ENCODE peak calls at places on chromosomes 1 and 21, in six cellular contexts. T is neuronal stem cell, K is H1, V is H9, I is IMR-90, E is mesenchymal stem cell. J is an unnamed sample.

GRCh38 chr1:41754540-41754939 is 164.2 kb downstream of the HIVEP3 start:
- DNase-seq in T (no peak), K (no peak), V (no peak), I (no peak), E (no peak), J (no peak)

GRCh38 chr1:215863796-215864195 is 296.7 kb downstream of the KCTD3 start:
- DNase-seq in T (no peak), K (no peak), V (no peak), I (no peak), E (no peak), J (no peak)

GRCh38 chr1:87402192-87403046 is 73.7 kb downstream of the LMO4 start:
- DNase-seq in T (no peak), K (no peak), V (no peak), I (peak; percentile 81), E (no peak), J (no peak)

GRCh38 chr1:39268112-39268581 is 63.7 kb downstream of the MACF1 start:
- DNase-seq in T (peak; percentile 27), K (no peak), V (peak; percentile 41), I (peak; percentile 90), E (peak; percentile 93), J (peak; percentile 41)

GRCh38 chr1:64323054-64323453 is 119.6 kb downstream of the UBE2U start:
- DNase-seq in T (no peak), K (no peak), V (no peak), I (no peak), E (no peak), J (no peak)

GRCh38 chr1:27979151-27979858 is 19.5 kb downstream of the XKR8 start:
- DNase-seq in T (no peak), K (no peak), V (no peak), I (peak; percentile 81), E (peak; percentile 76), J (no peak)

GRCh38 chr1:230105754-230106625 is 39.0 kb downstream of the GALNT2 start:
- DNase-seq in T (no peak), K (no peak), V (no peak), I (peak; percentile 85), E (peak; percentile 80), J (peak; percentile 94)

GRCh38 chr1:30928171-30928570 is 19.6 kb upstream of the SDC3 start:
- DNase-seq in T (no peak), K (no peak), V (no peak), I (no peak), E (no peak), J (no peak)

GRCh38 chr1:11654571-11655262 is at the start of gene FBXO44:
- DNase-seq in T (peak; percentile 54), K (peak; percentile 90), V (peak; percentile 91), I (no peak), E (peak; percentile 23), J (no peak)

GRCh38 chr1:228305721-228306152 is 97.9 kb downstream of the OBSCN start:
- DNase-seq in T (no peak), K (no peak), V (peak; percentile 14), I (no peak), E (no peak), J (no peak)

GRCh38 chr1:99755664-99756063 is 10.8 kb downstream of the FRRS1 start:
- DNase-seq in T (no peak), K (no peak), V (no peak), I (no peak), E (no peak), J (no peak)

GRCh38 chr1:241749924-241750695 is 97.9 kb upstream of the EXO1 start:
- DNase-seq in T (no peak), K (no peak), V (no peak), I (no peak), E (no peak), J (peak; percentile 66)

GRCh38 chr1:201468844-201469644 is at the start of gene PHLDA3:
- DNase-seq in T (peak; percentile 80), K (peak; percentile 82), V (peak; percentile 92), I (peak; percentile 93), E (peak; percentile 94), J (peak; percentile 85)

GRCh38 chr1:83706354-83706938 is 292.5 kb downstream of the TTLL7 start:
- DNase-seq in T (no peak), K (no peak), V (no peak), I (no peak), E (no peak), J (no peak)

GRCh38 chr1:212951058-212951923 is 950 bp downstream of the VASH2 start:
- DNase-seq in T (no peak), K (no peak), V (no peak), I (no peak), E (peak; percentile 18), J (no peak)

GRCh38 chr1:90995495-90995894 is 26.3 kb downstream of the ZNF644 start:
- DNase-seq in T (no peak), K (no peak), V (no peak), I (peak; percentile 8), E (no peak), J (no peak)

GRCh38 chr21:29649370-29649963 is 290.3 kb downstream of the GRIK1 start:
- DNase-seq in T (no peak), K (no peak), V (no peak), I (no peak), E (no peak), J (no peak)

GRCh38 chr1:23559985-23560755 is 869 bp upstream of the ID3 start:
- DNase-seq in T (no peak), K (no peak), V (peak; percentile 41), I (peak; percentile 47), E (peak; percentile 62), J (no peak)

GRCh38 chr21:39666026-39666425 is 53.3 kb downstream of the B3GALT5 start:
- DNase-seq in T (no peak), K (no peak), V (no peak), I (no peak), E (no peak), J (no peak)

DNA sequence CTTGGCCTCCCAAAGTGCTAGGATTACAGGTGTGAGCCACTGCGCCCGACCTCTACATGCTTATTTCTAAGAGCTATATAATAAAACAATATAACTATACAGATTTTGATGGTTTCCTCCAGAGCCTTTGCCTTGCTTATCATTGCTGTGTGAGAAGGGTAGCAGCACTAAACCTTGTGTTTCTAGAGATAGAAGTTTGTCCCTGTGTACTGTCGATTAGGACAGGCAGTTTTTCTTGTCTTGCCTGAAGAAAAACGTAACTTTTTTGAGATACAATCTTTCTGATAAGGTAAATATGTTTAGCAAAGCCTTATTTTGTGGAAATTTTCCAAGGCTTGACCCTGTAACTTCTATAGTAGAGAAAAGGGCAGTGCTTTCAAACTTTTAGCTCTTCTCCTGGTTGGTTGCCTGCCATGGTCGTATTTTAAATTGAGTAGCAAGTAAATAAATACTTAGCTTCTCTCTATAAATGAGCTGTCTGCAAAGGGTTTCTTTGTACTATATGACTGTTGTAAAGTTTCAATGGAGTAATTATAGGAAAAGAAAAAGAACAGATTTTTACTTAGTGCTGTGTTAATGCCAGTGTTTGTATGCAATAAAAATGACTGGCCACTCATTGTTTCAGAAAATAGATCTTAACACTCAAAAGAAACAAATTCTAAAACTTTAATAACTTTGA is 86.4 kb upstream of the CACYBP start:
- DNase-seq in T (no peak), K (no peak), V (no peak), I (no peak), E (no peak), J (peak; percentile 88)
- H4K91ac ChIP-seq in T (no peak overlapping the region), K (no peak overlapping the region), V (no peak overlapping the region), I (no peak overlapping the region), E (no peak overlapping the region), J (no peak overlapping the region)

DNA sequence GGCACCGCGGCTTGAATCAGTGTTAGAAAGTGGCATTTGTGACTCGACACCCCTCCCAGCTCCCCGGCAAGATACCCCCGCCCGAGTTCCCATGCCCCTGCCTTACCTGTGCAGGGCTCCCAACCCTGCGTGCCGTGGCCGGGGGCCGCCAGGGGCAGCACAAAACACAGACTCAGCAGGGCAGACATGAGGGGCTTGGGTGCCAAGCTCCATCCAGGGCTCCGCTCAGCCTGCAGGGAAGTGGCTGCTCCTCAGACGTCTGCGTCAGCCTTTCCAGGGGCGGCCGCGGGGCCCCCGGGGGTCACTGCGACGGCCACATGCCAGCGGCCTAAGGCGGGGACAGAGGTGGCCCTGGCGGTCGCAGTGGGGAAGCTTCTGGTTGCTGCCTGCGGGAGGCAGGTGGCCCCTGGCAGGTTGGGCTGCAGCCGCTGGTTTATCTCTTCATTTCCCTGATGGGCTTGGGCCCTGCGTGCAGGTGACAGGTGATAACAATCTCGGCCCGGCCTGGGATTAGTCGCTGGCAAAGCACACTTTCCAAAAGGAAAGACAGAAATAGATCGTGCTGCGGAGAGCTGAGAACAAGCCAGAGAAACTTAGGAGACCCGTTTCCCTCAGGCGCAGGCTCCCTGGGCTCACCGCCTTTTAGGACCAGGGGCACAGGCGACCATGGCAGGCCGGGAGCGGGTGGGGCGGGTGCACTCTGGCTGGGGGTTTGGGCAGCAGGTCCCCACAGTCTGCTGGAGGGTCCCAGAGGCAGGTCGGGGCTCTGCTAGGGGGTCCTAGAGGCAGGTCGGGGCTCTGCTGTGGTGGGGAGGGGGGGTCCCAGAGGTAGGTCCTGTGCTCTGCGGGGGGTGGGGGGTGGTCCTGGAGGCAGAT is at the start of gene TSPEAR:
- DNase-seq in T (no peak), K (peak; percentile 65), V (peak; percentile 47), I (no peak), E (no peak), J (no peak)
- H2BK120ac ChIP-seq in T (no peak within 1 kb of the TSS), K (peak within 1 kb of the TSS; percentile 75), V (no peak within 1 kb of the TSS), I (no peak within 1 kb of the TSS), E (no peak within 1 kb of the TSS), J (no peak within 1 kb of the TSS)

DNA sequence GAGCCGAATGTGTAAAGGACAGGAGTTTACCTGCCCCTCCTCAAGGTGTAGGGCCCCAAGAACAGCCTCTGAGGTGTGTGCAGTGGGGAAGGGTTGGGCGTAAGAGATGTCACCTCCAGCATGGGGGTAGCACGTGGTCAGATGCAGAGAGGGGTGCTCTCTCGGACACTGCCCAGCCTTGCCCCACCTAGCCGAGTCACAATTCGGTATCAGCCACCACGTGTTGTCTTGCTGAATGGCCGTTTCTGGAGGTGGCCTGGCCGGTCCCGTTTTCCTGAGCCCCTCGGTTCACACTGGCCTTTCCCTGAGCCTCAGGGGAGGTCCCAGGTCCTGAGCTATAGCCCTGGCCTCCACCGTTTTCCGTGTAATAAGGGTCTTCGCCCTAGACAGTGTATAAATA is 23.4 kb downstream of the CD34 start:
- DNase-seq in T (no peak), K (no peak), V (no peak), I (no peak), E (no peak), J (no peak)
- H4K91ac ChIP-seq in T (peak overlapping the region; percentile 68), K (no peak overlapping the region), V (no peak overlapping the region), I (no peak overlapping the region), E (peak overlapping the region; percentile 47), J (no peak overlapping the region)

GRCh38 chr1:200042119-200042436 is 14.6 kb downstream of the NR5A2 start:
- DNase-seq in T (peak; percentile 18), K (peak; percentile 59), V (peak; percentile 36), I (no peak), E (no peak), J (no peak)

GRCh38 chr1:200042437-200043329 is 15.2 kb downstream of the NR5A2 start:
- DNase-seq in T (peak; percentile 37), K (no peak), V (peak; percentile 40), I (no peak), E (peak; percentile 25), J (no peak)

GRCh38 chr1:200040516-200041138 is 13.1 kb downstream of the NR5A2 start:
- DNase-seq in T (peak; percentile 32), K (peak; percentile 69), V (peak; percentile 70), I (no peak), E (peak; percentile 30), J (no peak)

GRCh38 chr1:200041337-200042118 is 14.0 kb downstream of the NR5A2 start:
- DNase-seq in T (peak; percentile 18), K (peak; percentile 71), V (peak; percentile 35), I (no peak), E (no peak), J (no peak)

DNA sequence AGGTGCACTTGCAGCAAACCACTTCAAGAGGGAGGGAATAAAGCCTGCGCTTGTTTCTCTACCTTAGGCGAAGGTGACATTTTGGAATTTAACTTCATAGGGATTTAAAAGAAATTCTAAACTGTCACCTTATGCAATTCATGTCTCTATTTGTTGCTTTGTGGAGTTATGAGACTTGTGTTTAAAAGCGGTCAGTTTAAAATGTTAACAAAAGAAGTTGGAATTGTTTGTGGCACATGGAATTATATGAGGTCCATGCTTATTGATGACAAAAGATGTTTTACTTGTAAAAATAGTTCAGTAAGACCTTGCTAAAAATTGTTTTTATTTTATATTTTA is 15.8 kb downstream of the NR5A2 start:
- DNase-seq in T (no peak), K (no peak), V (no peak), I (no peak), E (peak; percentile 43), J (no peak)
- H2BK120ac ChIP-seq in T (no peak overlapping the region), K (no peak overlapping the region), V (no peak overlapping the region), I (no peak overlapping the region), E (no peak overlapping the region), J (no peak overlapping the region)